ENCODE peak calls at places on chromosomes 16 and 17, in eight cellular contexts. T is PC-9; P is H9; S is right atrium auricular region; G is fibroblast of lung; J is CD8-positive, alpha-beta T cell; I is tibial artery; E is upper lobe of left lung. W is an unnamed sample. For H3K4me1, the result is how much of the 10 kb centered on the place peaks cover.

GRCh38 chr16:72847187-72848044 is 200.5 kb downstream of the ZFHX3 start:
- DNase-seq in P (peak), I (no peak), G (no peak), E (no peak), J (no peak), S (no peak), T (no peak), W (no peak)

GRCh38 chr17:17346428-17347233 is 43.5 kb downstream of the NT5M start:
- DNase-seq in S (no peak), P (peak), G (no peak), T (no peak), I (no peak), J (no peak), E (no peak), W (no peak)

GRCh38 chr17:14719942-14720341 is 419.1 kb downstream of the HS3ST3B1 start:
- DNase-seq in T (no peak), S (no peak), E (no peak), G (no peak), P (no peak), J (no peak), I (no peak), W (no peak)

GRCh38 chr16:69513180-69513966 is 52.4 kb upstream of the NFAT5 start:
- DNase-seq in J (no peak), E (no peak), G (peak), T (peak), I (no peak), P (no peak), S (no peak), W (no peak)

GRCh38 chr16:85536411-85537330 is 76.5 kb upstream of the GSE1 start:
- DNase-seq in J (no peak), S (no peak), T (no peak), I (no peak), G (no peak), E (peak), P (no peak), W (no peak)

GRCh38 chr16:81174644-81175324 is 63.7 kb upstream of the BCO1 start:
- DNase-seq in P (no peak), I (no peak), S (no peak), T (peak), E (no peak), G (peak), J (no peak), W (no peak)

GRCh38 chr16:64914-65255 is 7.5 kb downstream of the RHBDF1 start:
- DNase-seq in I (no peak), E (no peak), J (no peak), S (no peak), G (no peak), P (no peak), T (no peak), W (no peak)

GRCh38 chr16:49499018-49499785 is 125.6 kb downstream of the C16orf78 start:
- DNase-seq in E (peak), S (no peak), T (no peak), J (no peak), G (no peak), P (no peak), I (peak), W (no peak)

GRCh38 chr16:49756971-49757743 is 98.8 kb downstream of the ZNF423 start:
- DNase-seq in T (no peak), E (no peak), S (no peak), J (no peak), G (peak), P (no peak), I (no peak), W (no peak)

GRCh38 chr16:49455991-49456745 is 82.6 kb downstream of the C16orf78 start:
- DNase-seq in J (no peak), I (no peak), T (no peak), S (no peak), G (no peak), E (peak), P (peak), W (no peak)

GRCh38 chr17:82583720-82584234 is 64.2 kb downstream of the FOXK2 start:
- DNase-seq in P (no peak), G (no peak), J (no peak), I (no peak), T (no peak), S (no peak), E (peak), W (no peak)

GRCh38 chr17:49787932-49788442 is 494 bp upstream of the KAT7 start:
- DNase-seq in S (no peak), J (no peak), T (no peak), G (peak), E (peak), P (peak), I (peak), W (peak)

GRCh38 chr16:86819523-86819887 is 241.2 kb downstream of the FOXL1 start:
- DNase-seq in T (no peak), G (no peak), I (no peak), E (no peak), P (no peak), J (no peak), S (no peak), W (no peak)
- TF ChIP-seq CTCF in T (no peak), G (peak), I (no peak), E (no peak), P (peak), J (no peak), S (no peak), W (no peak)

DNA sequence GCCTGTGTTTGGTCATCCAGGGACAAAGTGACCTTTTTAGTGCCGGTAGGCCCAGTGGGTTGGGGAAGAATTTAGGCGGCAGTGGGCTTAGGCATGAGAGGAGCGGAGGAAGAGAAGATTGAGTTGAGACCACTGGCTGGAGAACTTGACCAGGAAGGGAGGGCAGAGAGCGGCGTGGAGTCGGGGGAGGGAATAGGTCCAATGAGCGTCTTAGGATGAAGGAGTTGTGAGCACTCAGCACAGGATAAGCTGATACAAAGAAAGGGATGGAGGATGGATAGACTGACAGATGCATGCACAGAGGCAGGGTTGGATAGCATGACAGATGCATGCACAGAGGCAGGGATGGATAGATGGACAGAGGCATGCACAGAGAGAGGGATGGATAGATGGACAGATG is 8.0 kb downstream of the IL32 start:
- DNase-seq in J (no peak), E (no peak), G (no peak), T (no peak), S (no peak), I (no peak), P (no peak), W (no peak)
- H3K4me1 ChIP-seq in J (half or more), E (under half), G (under half), T (under half), S (under half), I (under half), P (under half), W (under half)

GRCh38 chr17:27519550-27519949 is 63.3 kb downstream of the KSR1 start:
- DNase-seq in T (no peak), S (no peak), P (no peak), E (no peak), J (no peak), I (no peak), G (no peak), W (no peak)

GRCh38 chr17:27523712-27524111 is 67.5 kb downstream of the KSR1 start:
- DNase-seq in E (no peak), T (peak), P (no peak), J (no peak), G (no peak), I (no peak), S (no peak), W (no peak)

GRCh38 chr17:27522028-27522639 is 65.9 kb downstream of the KSR1 start:
- DNase-seq in J (no peak), G (no peak), I (no peak), E (no peak), S (no peak), P (no peak), T (no peak), W (no peak)

GRCh38 chr17:27520571-27521185 is 64.4 kb downstream of the KSR1 start:
- DNase-seq in I (no peak), J (no peak), T (no peak), G (no peak), E (no peak), S (no peak), P (no peak), W (no peak)

GRCh38 chr17:27521281-27522027 is 65.2 kb downstream of the KSR1 start:
- DNase-seq in S (no peak), P (no peak), J (no peak), T (no peak), I (no peak), G (no peak), E (no peak), W (no peak)
- TF ChIP-seq CTCF in S (no peak), P (no peak), J (no peak), T (no peak), I (no peak), G (no peak), E (no peak), W (no peak)

GRCh38 chr17:76271669-76272540 is 6.8 kb downstream of the UBALD2 start:
- DNase-seq in I (no peak), S (no peak), J (peak), E (peak), T (no peak), G (no peak), P (peak), W (no peak)
- H3K4me1 ChIP-seq in I (under half), S (under half), J (half or more), E (half or more), T (under half), G (under half), P (under half), W (under half)

DNA sequence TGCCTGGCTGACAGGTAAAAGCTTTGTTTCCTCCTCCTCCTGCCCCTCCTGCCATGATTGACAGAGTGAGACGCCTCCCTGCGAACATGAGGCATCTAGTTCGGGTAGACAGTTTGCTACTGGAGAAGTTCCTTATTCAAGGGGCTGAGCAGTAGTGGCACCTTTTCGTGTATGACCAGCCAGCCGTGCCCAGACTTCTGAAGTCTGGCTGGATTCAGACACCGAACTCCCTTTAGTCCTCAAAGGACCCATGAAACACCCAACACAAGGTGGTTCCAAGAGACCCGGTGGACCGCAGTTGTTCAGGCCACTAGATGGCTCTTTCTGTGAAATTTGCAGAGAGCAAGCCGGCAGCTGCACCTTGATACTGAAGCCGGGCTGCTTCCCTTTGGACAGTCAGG is 192.8 kb downstream of the XYLT1 start:
- DNase-seq in S (no peak), I (no peak), T (no peak), G (no peak), P (peak), E (peak), J (no peak), W (peak)
- TF ChIP-seq CTCF in S (no peak), I (peak), T (no peak), G (peak), P (peak), E (peak), J (no peak), W (peak)

DNA sequence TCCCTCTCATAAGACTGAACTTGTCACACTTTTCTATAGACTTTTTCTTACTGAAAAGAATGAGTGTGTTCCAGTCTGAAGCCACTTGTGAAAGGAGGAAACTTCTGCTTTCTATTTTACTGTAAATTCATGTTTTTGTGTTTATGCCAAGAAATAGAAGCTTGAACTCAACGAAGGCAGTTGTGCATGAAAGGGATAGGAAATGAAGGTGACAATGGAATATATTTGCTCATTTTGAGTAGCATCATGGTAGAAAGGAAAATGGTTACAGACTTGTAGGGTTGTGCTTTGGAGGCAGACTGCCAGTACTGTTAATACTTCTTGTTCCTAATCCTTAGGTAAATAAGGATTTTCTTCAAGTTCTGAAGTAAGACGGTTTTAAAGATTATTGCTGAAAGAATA is 8.1 kb downstream of the CLTC start:
- DNase-seq in I (no peak), E (no peak), J (no peak), T (no peak), P (no peak), S (no peak), G (no peak), W (no peak)
- H3K4me1 ChIP-seq in I (half or more), E (half or more), J (under half), T (under half), P (under half), S (under half), G (under half), W (under half)

GRCh38 chr16:28980929-28981328 is 3.9 kb upstream of the LAT start:
- DNase-seq in S (no peak), E (no peak), T (no peak), G (no peak), P (no peak), J (no peak), I (no peak), W (no peak)

GRCh38 chr16:28975158-28975603 is 603 bp downstream of the SPNS1 start:
- DNase-seq in I (no peak), J (no peak), T (no peak), S (no peak), G (peak), E (no peak), P (no peak), W (no peak)

GRCh38 chr16:28981517-28981916 is 3.3 kb upstream of the LAT start:
- DNase-seq in J (no peak), I (no peak), G (no peak), S (no peak), T (no peak), E (no peak), P (peak), W (peak)

GRCh38 chr16:28974437-28975157 is at the start of gene SPNS1:
- DNase-seq in T (peak), S (peak), J (peak), E (peak), I (peak), G (peak), P (peak), W (peak)

GRCh38 chr16:28977703-28978641 is 3.4 kb downstream of the SPNS1 start:
- DNase-seq in P (peak), E (no peak), J (no peak), G (no peak), S (no peak), I (no peak), T (no peak), W (peak)
- TF ChIP-seq CTCF in P (peak), E (no peak), J (peak), G (peak), S (no peak), I (no peak), T (peak), W (peak)